ENCODE peak calls at places on chromosomes 13 and 19, in four cellular contexts. K is psoas muscle, X is esophagus squamous epithelium, G is aorta. R is an unnamed sample. For H3K36me3, the result is how much of the 10 kb centered on the place peaks cover.

GRCh38 chr19:6224308-6224675 is 55.5 kb downstream of the MLLT1 start:
- DNase-seq in K (peak), X (no peak), G (peak), R (peak)

GRCh38 chr13:28355822-28356371 is 139.0 kb downstream of the FLT1 start:
- DNase-seq in K (no peak), X (no peak), G (no peak), R (no peak)

GRCh38 chr13:48962281-48962680 is 13.4 kb upstream of the FNDC3A start:
- DNase-seq in K (no peak), X (no peak), G (no peak), R (no peak)

GRCh38 chr19:54928299-54928698 is 19.0 kb downstream of the NLRP7 start:
- DNase-seq in K (no peak), X (no peak), G (no peak), R (no peak)

GRCh38 chr19:53942001-53942786 is 20.5 kb upstream of the CACNG8 start:
- DNase-seq in K (no peak), X (no peak), G (no peak), R (no peak)

GRCh38 chr13:95931300-95932025 is 121.7 kb downstream of the UGGT2 start:
- DNase-seq in K (no peak), X (no peak), G (no peak), R (peak)

GRCh38 chr19:1069009-1069779 is 2.2 kb downstream of the ARHGAP45 start:
- DNase-seq in K (peak), X (no peak), G (peak), R (peak)

GRCh38 chr19:41570179-41570578 is 5.8 kb upstream of the CEACAM21 start:
- DNase-seq in K (no peak), X (no peak), G (no peak), R (no peak)

GRCh38 chr13:51955281-51955771 is 55.9 kb downstream of the ATP7B start:
- DNase-seq in K (no peak), X (no peak), G (no peak), R (no peak)

GRCh38 chr13:46679369-46680180 is 117.4 kb downstream of the ESD start:
- DNase-seq in K (no peak), X (no peak), G (no peak), R (no peak)

GRCh38 chr13:28329395-28330158 is 165.4 kb downstream of the FLT1 start:
- DNase-seq in K (no peak), X (no peak), G (peak), R (peak)

GRCh38 chr13:50202485-50202884 is 187.2 kb downstream of the KCNRG start:
- DNase-seq in K (no peak), X (no peak), G (no peak), R (no peak)

GRCh38 chr19:45245334-45245787 is at the start of gene EXOC3L2:
- DNase-seq in K (no peak), X (no peak), G (no peak), R (no peak)

GRCh38 chr13:42279080-42279479 is 7.1 kb downstream of the AKAP11 start:
- DNase-seq in K (no peak), X (no peak), G (no peak), R (no peak)

GRCh38 chr19:676343-677105 is at the start of gene FSTL3:
- DNase-seq in K (peak), X (no peak), G (no peak), R (no peak)

GRCh38 chr19:6260912-6261636 is 18.7 kb downstream of the MLLT1 start:
- DNase-seq in K (peak), X (no peak), G (no peak), R (no peak)

GRCh38 chr13:61406275-61406674 is 9.4 kb downstream of the PCDH20 start:
- DNase-seq in K (no peak), X (no peak), G (no peak), R (no peak)

GRCh38 chr13:36183901-36184300 is 30.5 kb downstream of the SOHLH2 start:
- DNase-seq in K (no peak), X (no peak), G (no peak), R (no peak)

GRCh38 chr19:33064778-33065550 is at the start of gene RHPN2:
- DNase-seq in K (peak), X (no peak), G (peak), R (peak)

DNA sequence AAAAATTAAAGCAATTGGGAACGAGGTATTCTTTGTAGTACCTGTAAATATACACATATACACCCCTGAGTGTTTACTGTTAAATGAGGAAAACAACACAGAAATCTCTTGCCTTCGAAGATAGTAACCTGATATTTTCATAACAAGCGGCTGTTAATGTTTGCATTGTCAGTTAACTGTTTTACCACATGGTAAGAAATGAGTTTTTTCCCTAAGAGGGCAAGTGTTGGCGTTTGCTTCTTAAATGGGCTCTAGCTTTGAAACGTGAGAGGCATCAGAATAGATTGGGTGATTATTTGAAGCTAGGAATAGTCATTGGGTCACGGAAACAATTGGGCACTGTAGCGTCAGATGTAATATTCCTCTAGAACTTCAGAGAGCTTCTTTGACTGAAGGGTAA is 22.0 kb upstream of the UPF3A start:
- DNase-seq in K (no peak), X (no peak), G (no peak), R (no peak)
- H3K36me3 ChIP-seq in K (half or more), X (half or more), G (under half), R (half or more)

GRCh38 chr13:45003417-45003816 is 14.1 kb downstream of the GPALPP1 start:
- DNase-seq in K (no peak), X (no peak), G (no peak), R (no peak)

GRCh38 chr13:45011198-45011597 is 21.9 kb downstream of the GPALPP1 start:
- DNase-seq in K (no peak), X (no peak), G (no peak), R (no peak)

GRCh38 chr13:45004096-45004495 is 14.8 kb downstream of the GPALPP1 start:
- DNase-seq in K (no peak), X (no peak), G (no peak), R (no peak)

GRCh38 chr13:45007225-45007624 is 17.9 kb downstream of the GPALPP1 start:
- DNase-seq in K (no peak), X (no peak), G (no peak), R (no peak)

GRCh38 chr13:45007823-45008222 is 18.5 kb downstream of the GPALPP1 start:
- DNase-seq in K (no peak), X (no peak), G (no peak), R (no peak)
- H3K36me3 ChIP-seq in K (half or more), X (half or more), G (under half), R (half or more)

DNA sequence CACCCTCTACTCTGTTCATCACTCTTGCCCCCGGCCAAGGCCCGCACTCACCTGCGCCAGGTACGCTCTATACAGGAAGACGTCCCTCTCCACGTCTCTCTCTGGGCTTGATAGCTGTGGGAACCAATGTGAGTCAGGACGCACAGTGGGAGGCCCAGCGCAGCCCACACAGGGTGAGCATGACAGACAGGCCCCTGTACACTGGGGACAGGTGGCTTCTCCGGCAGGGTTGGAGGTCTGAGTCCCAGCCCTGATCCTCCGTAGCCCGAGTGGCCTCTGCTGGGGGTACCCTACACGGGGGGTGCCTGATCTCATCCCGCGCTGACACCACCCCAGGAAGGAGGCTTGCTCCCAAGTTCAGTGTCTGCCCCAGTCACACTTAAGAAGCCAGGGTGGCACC is 6.3 kb downstream of the COPE start:
- DNase-seq in K (no peak), X (no peak), G (no peak), R (no peak)
- H3K36me3 ChIP-seq in K (under half), X (half or more), G (under half), R (under half)

DNA sequence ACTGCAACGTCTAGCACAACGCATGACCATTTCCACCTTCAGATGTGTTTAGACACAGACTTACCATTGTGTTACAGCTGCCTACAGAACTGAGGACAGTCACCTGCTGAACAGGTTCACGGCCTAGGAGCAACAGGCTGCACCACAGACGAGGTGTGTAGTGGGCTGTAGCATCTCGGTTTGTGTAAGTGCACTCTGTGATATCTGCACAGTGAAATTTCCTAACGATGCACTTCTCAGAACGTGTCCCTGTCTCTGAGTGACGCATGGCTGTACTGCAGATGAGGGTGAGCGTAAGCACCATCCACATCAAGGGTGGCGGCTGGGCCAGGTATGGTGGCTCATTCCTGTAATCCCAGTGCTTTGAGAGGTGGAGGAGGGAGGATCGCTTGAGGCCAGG is 15.2 kb downstream of the DCUN1D2 start:
- DNase-seq in K (no peak), X (no peak), G (no peak), R (no peak)
- H3K36me3 ChIP-seq in K (half or more), X (half or more), G (under half), R (under half)

GRCh38 chr13:60013166-60013565 is 150.6 kb downstream of the DIAPH3 start:
- DNase-seq in K (no peak), X (no peak), G (no peak), R (no peak)

GRCh38 chr13:60019119-60019993 is 144.4 kb downstream of the DIAPH3 start:
- DNase-seq in K (no peak), X (no peak), G (no peak), R (no peak)

GRCh38 chr13:60018536-60018935 is 145.2 kb downstream of the DIAPH3 start:
- DNase-seq in K (no peak), X (no peak), G (no peak), R (no peak)

GRCh38 chr13:60012503-60012902 is 151.2 kb downstream of the DIAPH3 start:
- DNase-seq in K (no peak), X (no peak), G (no peak), R (peak)

GRCh38 chr13:60016229-60016628 is 147.5 kb downstream of the DIAPH3 start:
- DNase-seq in K (no peak), X (no peak), G (no peak), R (no peak)
- H3K36me3 ChIP-seq in K (under half), X (under half), G (under half), R (under half)